ENCODE peak calls at places on chromosomes 3 and 15, in seven cellular contexts. S, X, Z, H, W, O and G are unnamed samples.

GRCh38 chr3:138371070-138371950 is 22.9 kb downstream of the MRAS start:
- DNase-seq in S (no peak), X (no peak), Z (no peak), H (no peak), W (no peak), O (no peak), G (no peak)

GRCh38 chr3:110664148-110664547 is 407.5 kb upstream of the NECTIN3 start:
- DNase-seq in S (no peak), X (no peak), Z (no peak), H (no peak), W (no peak), O (no peak), G (no peak)

GRCh38 chr3:129040579-129041300 is 19.8 kb upstream of the GP9 start:
- DNase-seq in S (no peak), X (no peak), Z (no peak), H (no peak), W (no peak), O (no peak), G (no peak)

GRCh38 chr3:114205541-114205940 is 26.7 kb upstream of the DRD3 start:
- DNase-seq in S (no peak), X (no peak), Z (no peak), H (no peak), W (no peak), O (no peak), G (no peak)

GRCh38 chr15:29682781-29683180 is 139.5 kb downstream of the TJP1 start:
- DNase-seq in S (no peak), X (no peak), Z (no peak), H (no peak), W (no peak), O (no peak), G (no peak)

GRCh38 chr15:72306211-72306785 is 13.7 kb downstream of the CELF6 start:
- DNase-seq in S (no peak), X (peak; percentile 27), Z (no peak), H (peak; percentile 18), W (peak; percentile 87), O (no peak), G (peak; percentile 37)

GRCh38 chr3:124163689-124164088 is 171.8 kb upstream of the ROPN1 start:
- DNase-seq in S (no peak), X (no peak), Z (no peak), H (no peak), W (no peak), O (no peak), G (no peak)

GRCh38 chr3:126535636-126536035 is 11.7 kb downstream of the CHST13 start:
- DNase-seq in S (no peak), X (no peak), Z (no peak), H (no peak), W (no peak), O (no peak), G (no peak)

GRCh38 chr3:16179771-16180736 is 5.6 kb downstream of the GALNT15 start:
- DNase-seq in S (no peak), X (no peak), Z (no peak), H (no peak), W (no peak), O (no peak), G (no peak)

GRCh38 chr3:164486150-164486549 is 592.1 kb downstream of the SI start:
- DNase-seq in S (no peak), X (no peak), Z (no peak), H (no peak), W (no peak), O (no peak), G (no peak)

GRCh38 chr15:27897481-27897880 is 201.6 kb downstream of the OCA2 start:
- DNase-seq in S (no peak), X (no peak), Z (no peak), H (no peak), W (no peak), O (no peak), G (no peak)

GRCh38 chr3:102529452-102529851 is 94.6 kb downstream of the ZPLD1 start:
- DNase-seq in S (no peak), X (no peak), Z (no peak), H (peak; percentile 22), W (no peak), O (peak; percentile 41), G (no peak)

GRCh38 chr3:42847731-42848130 is 27.9 kb downstream of the CYP8B1 start:
- DNase-seq in S (peak; percentile 27), X (no peak), Z (no peak), H (no peak), W (no peak), O (no peak), G (no peak)

GRCh38 chr3:31377045-31377642 is 155.6 kb upstream of the STT3B start:
- DNase-seq in S (no peak), X (peak; percentile 9), Z (no peak), H (no peak), W (no peak), O (no peak), G (peak; percentile 56)

GRCh38 chr15:89203705-89204273 is 17.6 kb downstream of the RLBP1 start:
- DNase-seq in S (no peak), X (peak; percentile 43), Z (no peak), H (no peak), W (no peak), O (no peak), G (no peak)

GRCh38 chr15:70976856-70977255 is 84.2 kb downstream of the LRRC49 start:
- DNase-seq in S (no peak), X (no peak), Z (no peak), H (no peak), W (no peak), O (no peak), G (no peak)

GRCh38 chr15:68337826-68338225 is 60.3 kb downstream of the FEM1B start:
- DNase-seq in S (no peak), X (no peak), Z (no peak), H (no peak), W (no peak), O (no peak), G (no peak)